ENCODE peak calls at places on chromosomes 7 and 10, in six cellular contexts. One of them, this sample, is unnamed. For H3K36me3 and H3K9me3, the result is how much of the 10 kb centered on the place peaks cover.

GRCh38 chr10:6465854-6466524 is 114.1 kb downstream of the PRKCQ start:
- DNase-seq in Panc1: no peak
- DNase-seq in IMR-90: no peak
- DNase-seq in naive thymus-derived CD4-positive, alpha-beta T cell: no peak
- DNase-seq in thoracic aorta: no peak
- DNase-seq in mesenchymal stem cell: no peak
- DNase-seq in this sample: no peak

GRCh38 chr7:101606176-101606923 is 22.7 kb downstream of the MYL10 start:
- DNase-seq in Panc1: no peak
- DNase-seq in IMR-90: no peak
- DNase-seq in naive thymus-derived CD4-positive, alpha-beta T cell: no peak
- DNase-seq in thoracic aorta: no peak
- DNase-seq in mesenchymal stem cell: no peak
- DNase-seq in this sample: no peak

GRCh38 chr7:132614428-132615076 is 38.3 kb upstream of the PLXNA4 start:
- DNase-seq in Panc1: no peak
- DNase-seq in IMR-90: no peak
- DNase-seq in naive thymus-derived CD4-positive, alpha-beta T cell: no peak
- DNase-seq in thoracic aorta: no peak
- DNase-seq in mesenchymal stem cell: peak
- DNase-seq in this sample: peak

GRCh38 chr7:72435366-72435765 is 23.2 kb upstream of the CALN1 start:
- DNase-seq in Panc1: no peak
- DNase-seq in IMR-90: no peak
- DNase-seq in naive thymus-derived CD4-positive, alpha-beta T cell: no peak
- DNase-seq in thoracic aorta: no peak
- DNase-seq in mesenchymal stem cell: no peak
- DNase-seq in this sample: no peak

GRCh38 chr7:23341846-23342598 is 42.9 kb downstream of the MALSU1 start:
- DNase-seq in Panc1: no peak
- DNase-seq in IMR-90: peak
- DNase-seq in naive thymus-derived CD4-positive, alpha-beta T cell: no peak
- DNase-seq in thoracic aorta: no peak
- DNase-seq in mesenchymal stem cell: no peak
- DNase-seq in this sample: no peak

GRCh38 chr10:116665541-116666125 is 44.9 kb downstream of the PNLIPRP2 start:
- DNase-seq in Panc1: no peak
- DNase-seq in IMR-90: peak
- DNase-seq in naive thymus-derived CD4-positive, alpha-beta T cell: no peak
- DNase-seq in thoracic aorta: no peak
- DNase-seq in mesenchymal stem cell: no peak
- DNase-seq in this sample: peak

GRCh38 chr7:35513828-35514227 is 181.1 kb downstream of the HERPUD2 start:
- DNase-seq in Panc1: no peak
- DNase-seq in IMR-90: no peak
- DNase-seq in naive thymus-derived CD4-positive, alpha-beta T cell: no peak
- DNase-seq in thoracic aorta: no peak
- DNase-seq in mesenchymal stem cell: no peak
- DNase-seq in this sample: no peak

GRCh38 chr7:100719523-100720319 is 547 bp upstream of the EPO start:
- DNase-seq in Panc1: no peak
- DNase-seq in IMR-90: peak
- DNase-seq in naive thymus-derived CD4-positive, alpha-beta T cell: no peak
- DNase-seq in thoracic aorta: no peak
- DNase-seq in mesenchymal stem cell: peak
- DNase-seq in this sample: peak

GRCh38 chr10:46006219-46006618 is 24.2 kb downstream of the NCOA4 start:
- DNase-seq in Panc1: no peak
- DNase-seq in IMR-90: peak
- DNase-seq in naive thymus-derived CD4-positive, alpha-beta T cell: no peak
- DNase-seq in thoracic aorta: no peak
- DNase-seq in mesenchymal stem cell: peak
- DNase-seq in this sample: peak

GRCh38 chr10:100355069-100355468 is 8.0 kb downstream of the SCD start:
- DNase-seq in Panc1: no peak
- DNase-seq in IMR-90: no peak
- DNase-seq in naive thymus-derived CD4-positive, alpha-beta T cell: no peak
- DNase-seq in thoracic aorta: no peak
- DNase-seq in mesenchymal stem cell: no peak
- DNase-seq in this sample: no peak

GRCh38 chr10:100356067-100357017 is 9.3 kb downstream of the SCD start:
- DNase-seq in Panc1: no peak
- DNase-seq in IMR-90: no peak
- DNase-seq in naive thymus-derived CD4-positive, alpha-beta T cell: no peak
- DNase-seq in thoracic aorta: no peak
- DNase-seq in mesenchymal stem cell: no peak
- DNase-seq in this sample: no peak

GRCh38 chr10:100359030-100359432 is 12.0 kb downstream of the SCD start:
- DNase-seq in Panc1: no peak
- DNase-seq in IMR-90: no peak
- DNase-seq in naive thymus-derived CD4-positive, alpha-beta T cell: no peak
- DNase-seq in thoracic aorta: no peak
- DNase-seq in mesenchymal stem cell: no peak
- DNase-seq in this sample: no peak

GRCh38 chr10:100359529-100360150 is 12.6 kb downstream of the SCD start:
- DNase-seq in Panc1: no peak
- DNase-seq in IMR-90: no peak
- DNase-seq in naive thymus-derived CD4-positive, alpha-beta T cell: no peak
- DNase-seq in thoracic aorta: no peak
- DNase-seq in mesenchymal stem cell: no peak
- DNase-seq in this sample: no peak

DNA sequence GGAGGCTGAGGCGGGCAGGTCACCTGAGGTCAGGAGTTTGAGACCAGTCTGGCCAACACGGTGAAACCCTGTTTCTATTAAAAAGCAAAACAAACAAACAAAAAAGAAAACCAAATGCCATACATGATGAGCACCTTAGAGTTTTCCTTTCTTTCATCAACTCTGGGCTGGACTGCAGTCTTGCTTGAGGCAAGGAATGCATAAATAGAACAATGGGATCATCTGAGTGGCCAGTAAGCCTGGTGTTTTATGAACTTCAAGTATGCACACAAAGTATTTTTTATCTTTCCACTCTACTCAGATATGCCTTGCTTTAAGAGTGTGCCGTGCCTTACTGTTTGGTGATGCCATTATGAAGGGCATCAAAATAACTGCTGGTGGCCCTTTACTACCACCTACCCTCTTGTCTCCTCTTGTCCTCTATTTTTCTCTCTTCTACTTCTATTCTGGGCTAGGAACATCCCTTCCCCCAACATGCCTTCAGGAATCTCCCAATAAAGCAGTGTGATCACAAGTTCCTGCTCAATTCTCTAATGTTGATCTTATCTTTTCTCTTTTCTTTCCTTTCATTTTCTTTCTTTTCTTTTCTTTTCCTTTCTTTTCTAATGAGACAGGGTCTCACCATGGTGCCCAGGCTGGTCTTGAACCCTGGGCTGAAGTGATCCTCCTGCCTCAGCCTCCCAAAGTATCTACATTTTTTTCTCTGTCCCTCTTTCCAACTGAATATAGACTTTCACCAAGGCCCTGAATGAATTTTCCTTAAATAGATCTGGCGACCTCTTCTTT is 10.2 kb downstream of the SCD start:
- DNase-seq in Panc1: no peak
- DNase-seq in IMR-90: no peak
- DNase-seq in naive thymus-derived CD4-positive, alpha-beta T cell: no peak
- DNase-seq in thoracic aorta: no peak
- DNase-seq in mesenchymal stem cell: no peak
- DNase-seq in this sample: no peak
- H3K36me3 ChIP-seq in Panc1: half or more
- H3K36me3 ChIP-seq in IMR-90: half or more
- H3K36me3 ChIP-seq in naive thymus-derived CD4-positive, alpha-beta T cell: under half
- H3K36me3 ChIP-seq in thoracic aorta: under half
- H3K36me3 ChIP-seq in mesenchymal stem cell: under half
- H3K36me3 ChIP-seq in this sample: under half

DNA sequence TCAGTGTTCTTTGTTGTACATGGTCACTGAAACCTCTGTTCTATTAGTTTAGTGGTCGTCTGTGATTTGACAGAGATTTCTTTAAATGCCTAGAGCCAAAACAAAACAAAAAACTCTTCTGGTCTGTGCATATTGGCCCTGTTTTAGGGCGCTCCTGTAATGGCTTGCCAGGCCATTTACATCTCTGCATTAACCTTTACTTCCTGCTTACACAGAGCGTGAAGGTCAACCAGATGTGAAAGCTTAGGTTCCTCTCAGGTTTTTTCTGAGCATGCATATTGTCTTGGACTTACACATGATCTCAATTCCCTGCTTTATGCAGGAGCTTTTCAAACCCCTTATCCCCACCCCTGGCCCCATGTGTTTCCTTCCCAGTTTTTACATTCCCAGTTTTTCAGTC is 9.6 kb downstream of the ZNF37A start:
- DNase-seq in Panc1: no peak
- DNase-seq in IMR-90: no peak
- DNase-seq in naive thymus-derived CD4-positive, alpha-beta T cell: no peak
- DNase-seq in thoracic aorta: no peak
- DNase-seq in mesenchymal stem cell: no peak
- DNase-seq in this sample: no peak
- H3K9me3 ChIP-seq in Panc1: under half
- H3K9me3 ChIP-seq in IMR-90: under half
- H3K9me3 ChIP-seq in naive thymus-derived CD4-positive, alpha-beta T cell: under half
- H3K9me3 ChIP-seq in thoracic aorta: half or more
- H3K9me3 ChIP-seq in mesenchymal stem cell: half or more
- H3K9me3 ChIP-seq in this sample: under half

DNA sequence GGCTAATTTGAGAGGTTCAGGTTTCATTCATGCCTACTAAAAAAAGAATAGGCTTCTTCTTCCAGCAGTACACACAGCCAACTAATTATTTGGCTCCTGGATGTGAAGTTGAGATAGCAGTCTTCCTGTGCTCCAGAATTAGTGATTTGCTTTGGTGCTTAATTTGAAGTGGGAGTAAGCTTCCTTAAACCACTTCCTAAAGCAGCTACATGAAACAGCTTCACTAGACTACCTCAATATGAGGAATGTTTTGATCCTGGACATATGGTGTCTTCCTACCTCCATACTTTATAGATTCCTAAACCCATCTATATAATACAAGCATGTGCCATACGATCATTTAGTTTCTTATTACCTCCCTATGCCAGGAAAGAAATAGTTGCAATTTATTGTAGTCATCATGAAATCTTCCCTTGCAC is 8.4 kb downstream of the VIM start:
- DNase-seq in Panc1: no peak
- DNase-seq in IMR-90: no peak
- DNase-seq in naive thymus-derived CD4-positive, alpha-beta T cell: no peak
- DNase-seq in thoracic aorta: no peak
- DNase-seq in mesenchymal stem cell: peak
- DNase-seq in this sample: no peak
- H3K36me3 ChIP-seq in Panc1: under half
- H3K36me3 ChIP-seq in IMR-90: under half
- H3K36me3 ChIP-seq in naive thymus-derived CD4-positive, alpha-beta T cell: half or more
- H3K36me3 ChIP-seq in thoracic aorta: half or more
- H3K36me3 ChIP-seq in mesenchymal stem cell: under half
- H3K36me3 ChIP-seq in this sample: under half

DNA sequence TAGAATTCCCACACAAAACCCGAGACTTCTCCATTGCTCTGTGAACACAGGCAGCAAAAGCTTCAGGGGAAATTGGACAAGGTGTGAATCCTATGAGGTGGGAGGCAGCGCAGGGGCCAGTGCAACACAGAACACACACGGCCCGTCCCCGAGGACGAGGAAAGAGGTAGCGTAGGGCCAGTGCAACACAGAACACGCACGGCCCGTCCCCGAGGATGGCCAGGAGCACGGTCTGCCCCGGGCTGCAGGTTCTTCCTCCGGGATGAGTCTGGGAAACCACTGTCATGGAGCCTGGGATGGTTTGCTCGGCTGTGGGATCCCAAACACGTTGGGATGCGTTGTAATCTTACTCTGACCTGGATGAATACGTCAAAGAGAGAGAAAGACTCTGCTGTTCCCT is 432.1 kb downstream of the GLRX3 start:
- DNase-seq in Panc1: no peak
- DNase-seq in IMR-90: no peak
- DNase-seq in naive thymus-derived CD4-positive, alpha-beta T cell: no peak
- DNase-seq in thoracic aorta: no peak
- DNase-seq in mesenchymal stem cell: no peak
- DNase-seq in this sample: no peak
- H3K9me3 ChIP-seq in Panc1: under half
- H3K9me3 ChIP-seq in IMR-90: under half
- H3K9me3 ChIP-seq in naive thymus-derived CD4-positive, alpha-beta T cell: under half
- H3K9me3 ChIP-seq in thoracic aorta: under half
- H3K9me3 ChIP-seq in mesenchymal stem cell: under half
- H3K9me3 ChIP-seq in this sample: under half

DNA sequence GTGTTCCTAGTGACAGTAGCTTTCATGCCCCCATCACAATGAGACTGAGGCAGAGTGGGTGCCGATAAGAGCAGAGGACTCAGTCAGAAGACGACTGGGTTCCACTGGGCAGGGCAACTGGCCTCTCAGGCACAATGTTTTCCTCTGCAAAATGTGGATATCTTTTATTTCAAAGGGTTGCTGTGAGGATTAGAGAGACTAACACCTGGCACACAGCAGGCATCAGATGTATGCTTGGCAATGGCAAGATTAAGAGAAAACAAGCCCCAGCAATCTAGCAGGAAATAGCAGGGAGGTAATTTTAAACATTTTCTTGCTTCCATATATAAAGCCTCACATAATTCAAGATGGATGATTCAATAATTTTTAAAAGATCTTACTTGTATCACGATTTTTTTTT is 28.0 kb downstream of the SGMS1 start:
- DNase-seq in Panc1: no peak
- DNase-seq in IMR-90: no peak
- DNase-seq in naive thymus-derived CD4-positive, alpha-beta T cell: no peak
- DNase-seq in thoracic aorta: no peak
- DNase-seq in mesenchymal stem cell: no peak
- DNase-seq in this sample: no peak
- H3K36me3 ChIP-seq in Panc1: under half
- H3K36me3 ChIP-seq in IMR-90: under half
- H3K36me3 ChIP-seq in naive thymus-derived CD4-positive, alpha-beta T cell: under half
- H3K36me3 ChIP-seq in thoracic aorta: under half
- H3K36me3 ChIP-seq in mesenchymal stem cell: under half
- H3K36me3 ChIP-seq in this sample: under half

DNA sequence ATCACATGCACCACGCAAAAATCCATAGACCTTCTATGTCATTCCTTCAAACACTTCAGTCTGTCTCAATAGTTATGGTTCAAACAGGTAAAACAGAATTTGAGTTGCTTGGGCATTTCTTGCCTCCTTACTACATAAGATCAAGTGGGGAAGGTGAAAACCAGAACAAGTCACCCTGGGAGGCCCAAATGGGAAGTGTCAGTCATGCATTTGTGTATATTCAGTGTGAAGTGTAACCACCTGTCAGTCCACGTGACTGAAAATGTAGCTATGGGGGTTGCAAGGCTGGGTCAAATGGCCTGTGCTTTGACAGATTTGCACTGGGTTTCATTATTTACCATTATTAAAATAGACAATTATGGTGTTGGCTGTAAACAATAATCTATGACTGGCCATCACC is 176.6 kb upstream of the VIPR2 start:
- DNase-seq in Panc1: no peak
- DNase-seq in IMR-90: no peak
- DNase-seq in naive thymus-derived CD4-positive, alpha-beta T cell: no peak
- DNase-seq in thoracic aorta: no peak
- DNase-seq in mesenchymal stem cell: no peak
- DNase-seq in this sample: no peak
- H3K9me3 ChIP-seq in Panc1: under half
- H3K9me3 ChIP-seq in IMR-90: under half
- H3K9me3 ChIP-seq in naive thymus-derived CD4-positive, alpha-beta T cell: under half
- H3K9me3 ChIP-seq in thoracic aorta: under half
- H3K9me3 ChIP-seq in mesenchymal stem cell: under half
- H3K9me3 ChIP-seq in this sample: under half